ENCODE peak calls at places on chromosomes 2 and 18, in six cellular contexts. N is esophagus muscularis mucosa, R is endothelial cell, I is transverse colon, J is heart right ventricle, E is glutamatergic neuron. Z is an unnamed sample.

GRCh38 chr2:18412980-18413793 is 147.3 kb downstream of the RDH14 start:
- DNase-seq in J (no peak), I (no peak), R (no peak), E (no peak), N (no peak), Z (peak)

GRCh38 chr2:45554073-45554742 is 56.9 kb downstream of the SRBD1 start:
- DNase-seq in I (no peak), E (no peak), J (no peak), N (no peak), R (no peak), Z (no peak)

GRCh38 chr2:168207861-168208260 is 39.5 kb downstream of the STK39 start:
- DNase-seq in E (no peak), J (no peak), R (no peak), N (no peak), I (no peak), Z (no peak)

GRCh38 chr18:22609642-22610041 is 191.9 kb upstream of the CTAGE1 start:
- DNase-seq in N (no peak), R (no peak), J (peak), I (peak), E (no peak), Z (peak)

GRCh38 chr18:55735199-55735855 is 147.3 kb upstream of the TCF4 start:
- DNase-seq in E (no peak), R (no peak), I (no peak), N (no peak), J (no peak), Z (no peak)

GRCh38 chr2:217685255-217685605 is 317.6 kb downstream of the TNS1 start:
- DNase-seq in R (no peak), I (peak), J (no peak), N (no peak), E (peak), Z (peak)

GRCh38 chr2:169254774-169255173 is 107.6 kb downstream of the LRP2 start:
- DNase-seq in R (no peak), E (no peak), I (no peak), J (no peak), N (no peak), Z (no peak)

GRCh38 chr18:56333146-56333545 is 305.2 kb downstream of the TXNL1 start:
- DNase-seq in R (no peak), N (no peak), J (no peak), E (no peak), I (no peak), Z (no peak)

GRCh38 chr2:200302940-200303727 is 3.4 kb upstream of the SPATS2L start:
- DNase-seq in J (no peak), E (no peak), R (no peak), I (no peak), N (no peak), Z (no peak)

GRCh38 chr18:23281626-23282436 is 146.5 kb downstream of the CABLES1 start:
- DNase-seq in J (no peak), I (no peak), R (no peak), N (no peak), E (peak), Z (peak)

GRCh38 chr2:112084689-112085381 is 29.8 kb downstream of the TMEM87B start:
- DNase-seq in I (no peak), J (no peak), N (no peak), E (no peak), R (no peak), Z (no peak)

DNA sequence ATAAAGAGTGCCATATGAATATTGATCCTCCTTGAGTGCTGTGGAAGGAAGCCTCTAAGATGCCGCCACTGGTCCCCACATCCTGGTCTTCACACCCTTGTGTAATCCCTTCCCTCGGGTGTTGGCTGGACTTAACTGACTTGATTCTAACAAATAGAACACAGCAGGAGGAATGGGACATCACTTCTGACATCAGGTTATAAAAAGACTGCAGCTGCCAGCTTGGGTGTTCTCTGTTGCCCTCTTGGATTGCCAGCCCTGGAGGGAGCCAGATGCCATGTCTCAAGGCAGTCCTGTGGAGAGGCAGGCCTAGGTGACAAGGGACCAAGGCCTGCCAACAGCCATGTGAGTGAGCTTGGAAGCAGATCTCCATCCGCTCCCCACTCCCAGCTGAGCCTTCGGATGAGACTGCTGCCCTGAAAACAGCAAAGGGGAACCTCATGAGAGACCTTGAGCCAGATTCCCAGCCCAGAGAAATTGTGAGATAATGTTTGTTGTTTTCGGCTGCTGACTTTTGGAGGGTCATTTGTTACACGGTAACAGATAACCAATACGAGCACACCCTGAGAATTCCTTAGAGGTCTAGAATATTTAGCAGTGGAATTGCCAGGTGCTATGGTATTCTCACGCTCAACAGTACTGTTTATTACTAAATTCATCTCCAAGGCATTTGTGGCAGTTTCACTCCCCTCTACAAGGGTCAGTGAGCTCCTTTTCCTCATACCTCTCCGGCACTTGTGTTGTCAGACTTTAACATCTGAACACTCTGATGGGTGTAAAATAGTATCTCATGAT is 32.5 kb downstream of the HPCAL1 start:
- DNase-seq in E (no peak), I (no peak), N (no peak), R (no peak), J (no peak), Z (no peak)
- TF ChIP-seq CTCF in E (no peak), I (no peak), N (no peak), R (no peak), J (no peak), Z (no peak)

DNA sequence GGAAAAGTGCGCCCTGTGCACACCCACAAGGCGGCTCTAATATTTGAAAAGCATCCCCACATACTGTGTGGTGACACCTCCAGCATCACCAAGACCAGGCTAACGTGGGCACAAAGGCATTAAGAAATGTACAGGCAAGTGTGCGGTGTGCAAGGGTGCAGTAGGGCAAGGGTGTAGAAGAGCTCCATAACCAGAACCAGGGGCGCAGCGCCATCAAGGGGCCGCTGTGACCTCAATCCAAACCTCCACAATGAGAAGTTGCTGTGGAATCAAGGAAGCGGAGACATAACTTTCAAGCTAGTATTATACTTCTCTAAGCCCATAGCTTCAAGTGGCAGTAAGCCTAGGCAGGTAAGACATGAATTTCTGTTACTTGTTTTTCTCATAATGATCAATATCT is 13.0 kb downstream of the L3MBTL4 start:
- DNase-seq in R (peak), J (no peak), N (no peak), E (peak), I (no peak), Z (peak)
- TF ChIP-seq CTCF in R (no peak), J (peak), N (no peak), E (no peak), I (no peak), Z (no peak)

GRCh38 chr18:62713651-62714247 is 1.6 kb upstream of the PHLPP1 start:
- DNase-seq in J (no peak), E (no peak), I (no peak), N (no peak), R (no peak), Z (no peak)

GRCh38 chr18:62715439-62715792 is at the start of gene PHLPP1:
- DNase-seq in N (no peak), J (no peak), E (no peak), R (no peak), I (no peak), Z (no peak)

GRCh38 chr18:62715829-62716678 is 713 bp downstream of the PHLPP1 start:
- DNase-seq in R (peak), N (no peak), E (peak), J (peak), I (peak), Z (peak)

GRCh38 chr18:62716679-62717058 is 1.3 kb downstream of the PHLPP1 start:
- DNase-seq in R (peak), N (no peak), J (peak), I (peak), E (peak), Z (peak)

DNA sequence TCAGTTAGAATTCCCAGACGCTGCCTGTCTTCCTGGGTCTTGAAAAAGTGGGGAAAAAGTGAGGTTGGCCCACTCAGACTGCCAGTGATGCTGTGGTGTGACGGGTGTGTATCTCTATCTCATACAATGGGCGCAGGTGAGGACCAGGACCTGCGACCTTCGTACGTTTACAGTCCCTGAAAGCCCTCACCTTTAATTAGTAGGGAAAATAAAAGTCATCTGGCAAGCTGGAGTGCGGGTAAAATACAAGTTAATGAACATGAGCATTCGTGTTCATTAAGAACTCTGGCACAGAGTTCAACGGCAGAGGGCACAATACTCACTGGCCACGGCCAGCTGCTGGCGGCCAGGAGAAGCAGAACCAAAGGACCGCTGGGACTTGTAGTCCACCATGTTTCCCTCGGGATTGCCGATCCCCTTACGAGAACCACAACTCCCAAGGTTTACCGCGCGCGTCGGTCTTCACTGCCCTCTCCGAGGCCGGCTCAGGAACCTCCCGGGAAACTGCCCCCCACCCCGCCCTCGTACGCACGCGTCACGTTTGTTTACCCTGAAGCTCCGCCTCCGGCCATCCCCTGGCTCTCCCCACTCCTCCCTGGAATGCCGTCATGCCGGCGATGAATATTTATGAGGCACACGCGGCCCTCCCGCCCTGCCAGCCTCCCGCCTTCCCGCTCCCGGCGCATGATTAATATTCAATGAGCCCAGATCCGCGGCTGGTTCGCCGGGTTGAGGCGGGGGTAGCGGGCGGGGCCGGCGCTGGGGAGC is 486 bp upstream of the PHLPP1 start:
- DNase-seq in N (peak), J (peak), I (peak), R (peak), E (peak), Z (peak)
- TF ChIP-seq CTCF in N (peak), J (peak), I (peak), R (peak), E (no peak), Z (peak)

DNA sequence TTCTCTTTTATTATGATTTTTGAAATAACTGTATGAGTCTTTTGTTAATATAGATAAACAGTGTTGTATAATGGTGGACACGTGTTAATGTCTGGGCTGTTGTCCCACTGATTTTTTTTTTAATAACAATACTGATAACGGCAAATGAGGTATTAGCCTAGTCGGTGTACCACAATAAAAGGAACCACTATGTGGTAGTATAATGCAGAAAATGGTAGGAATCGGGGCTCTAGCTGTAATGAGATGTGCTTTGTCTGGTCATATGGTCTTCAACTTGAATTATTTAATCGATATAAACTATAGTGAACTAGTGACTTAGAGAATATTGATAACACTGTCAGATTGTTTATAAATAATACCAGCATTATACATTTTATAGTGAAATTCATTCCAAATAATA is 517.9 kb upstream of the SPHKAP start:
- DNase-seq in N (no peak), I (no peak), E (no peak), J (no peak), R (no peak), Z (peak)
- TF ChIP-seq CTCF in N (no peak), I (no peak), E (no peak), J (peak), R (no peak), Z (peak)

DNA sequence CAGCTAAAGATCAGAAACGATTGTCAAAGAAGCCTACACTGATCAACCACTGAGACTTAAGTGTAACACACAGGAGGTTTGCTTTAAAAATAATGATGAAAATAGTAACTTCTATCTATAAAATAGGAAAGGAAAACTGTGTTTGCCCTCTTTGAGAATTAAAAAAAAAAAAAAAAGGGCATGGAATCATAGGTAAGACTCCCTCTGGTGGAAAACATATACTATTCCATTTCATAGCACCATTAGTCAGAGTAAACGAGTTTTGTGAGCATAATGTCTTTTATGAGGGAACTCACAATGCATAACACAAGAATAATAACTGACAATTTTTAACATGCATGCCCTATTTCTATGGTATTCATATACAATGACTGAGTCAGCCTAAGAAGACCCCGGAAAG is 36.3 kb downstream of the SLC35F5 start:
- DNase-seq in E (no peak), R (no peak), J (no peak), N (no peak), I (no peak), Z (peak)
- TF ChIP-seq CTCF in E (peak), R (peak), J (peak), N (no peak), I (peak), Z (peak)

GRCh38 chr18:2083691-2084090 is 487.6 kb downstream of the METTL4 start:
- DNase-seq in I (no peak), E (no peak), N (no peak), J (no peak), R (peak), Z (peak)
- TF ChIP-seq CTCF in I (no peak), E (no peak), N (no peak), J (peak), R (no peak), Z (no peak)